ENCODE peak calls at places on chromosomes 6 and 20, in seven cellular contexts. X, W, Q, B, A, G and E are unnamed samples.

GRCh38 chr6:22952076-22952475 is 382.7 kb downstream of the HDGFL1 start:
- DNase-seq in X (no peak), W (no peak), Q (no peak), B (no peak), A (no peak), G (no peak), E (no peak)

GRCh38 chr20:2006452-2007381 is 12.9 kb upstream of the PDYN start:
- DNase-seq in X (no peak), W (peak; percentile 74), Q (peak; percentile 36), B (peak; percentile 84), A (peak; percentile 41), G (peak; percentile 6), E (peak; percentile 28)

GRCh38 chr20:57756921-57757320 is 47.1 kb upstream of the PMEPA1 start:
- DNase-seq in X (no peak), W (no peak), Q (no peak), B (no peak), A (no peak), G (no peak), E (peak; percentile 12)

GRCh38 chr6:91965872-91966271 is 1379.0 kb upstream of the MAP3K7 start:
- DNase-seq in X (no peak), W (no peak), Q (no peak), B (no peak), A (no peak), G (no peak), E (no peak)

GRCh38 chr6:30828027-30828962 is 56.0 kb upstream of the DDR1 start:
- DNase-seq in X (peak; percentile 83), W (peak; percentile 86), Q (peak; percentile 67), B (peak; percentile 89), A (peak; percentile 95), G (peak; percentile 85), E (peak; percentile 83)

GRCh38 chr20:50144362-50144761 is 9.2 kb downstream of the PEDS1 start:
- DNase-seq in X (no peak), W (no peak), Q (no peak), B (peak; percentile 99), A (no peak), G (no peak), E (no peak)

GRCh38 chr6:109121411-109121810 is 26.1 kb downstream of the CEP57L1 start:
- DNase-seq in X (no peak), W (no peak), Q (no peak), B (peak; percentile 38), A (no peak), G (no peak), E (no peak)

GRCh38 chr20:9021699-9022098 is 47.2 kb upstream of the PLCB4 start:
- DNase-seq in X (no peak), W (no peak), Q (peak; percentile 45), B (no peak), A (no peak), G (no peak), E (no peak)

GRCh38 chr20:37361336-37361735 is 15.4 kb downstream of the SRC start:
- DNase-seq in X (no peak), W (no peak), Q (no peak), B (no peak), A (no peak), G (no peak), E (peak; percentile 43)

GRCh38 chr20:43536041-43536816 is 22.6 kb upstream of the SGK2 start:
- DNase-seq in X (no peak), W (no peak), Q (no peak), B (no peak), A (no peak), G (no peak), E (no peak)

GRCh38 chr6:48423640-48424365 is 312.8 kb upstream of the PTCHD4 start:
- DNase-seq in X (no peak), W (no peak), Q (no peak), B (peak; percentile 72), A (no peak), G (no peak), E (no peak)